ENCODE peak calls at places on chromosomes 2 and 18, in eight cellular contexts. T is endothelial cell, F is tibial nerve, A is AG10803, S is uterus, G is neural progenitor cell, J is left lung, Y is suprapubic skin. U is an unnamed sample.
A peak's percentile ranks its signal among the peaks of the same experiment; 100 is the strongest.

GRCh38 chr2:224023188-224023587 is 15.9 kb downstream of the SERPINE2 start:
- DNase-seq in J (no peak), T (no peak), S (no peak), F (no peak), Y (no peak), A (peak; percentile 79), G (no peak), U (peak; percentile 17)

GRCh38 chr2:128313076-128313836 is 5.4 kb downstream of the HS6ST1 start:
- DNase-seq in J (peak; percentile 16), T (peak; percentile 49), A (peak; percentile 55), G (no peak), S (no peak), F (no peak), Y (peak; percentile 53), U (no peak)

GRCh38 chr2:21270083-21270491 is 146.3 kb downstream of the TDRD15 start:
- DNase-seq in J (no peak), G (peak; percentile 32), S (no peak), Y (no peak), F (no peak), T (no peak), A (no peak), U (no peak)

GRCh38 chr18:33821503-33821902 is 243.5 kb downstream of the ASXL3 start:
- DNase-seq in G (no peak), J (no peak), F (no peak), S (no peak), A (peak; percentile 25), T (no peak), Y (no peak), U (peak; percentile 65)

GRCh38 chr18:46386788-46387187 is 270.2 kb downstream of the LOXHD1 start:
- DNase-seq in A (peak; percentile 30), T (no peak), G (no peak), J (no peak), F (no peak), Y (no peak), S (no peak), U (no peak)

GRCh38 chr2:72367530-72368225 is 220.0 kb upstream of the CYP26B1 start:
- DNase-seq in A (peak; percentile 97), F (peak; percentile 22), J (peak; percentile 47), G (peak; percentile 50), T (no peak), S (no peak), Y (peak; percentile 81), U (peak; percentile 98)

GRCh38 chr18:8703781-8704301 is 1.5 kb upstream of the MTCL1 start:
- DNase-seq in A (no peak), Y (no peak), S (peak; percentile 19), J (no peak), G (no peak), F (no peak), T (no peak), U (no peak)

GRCh38 chr18:27184115-27185024 is 738 bp downstream of the CHST9 start:
- DNase-seq in T (peak; percentile 15), F (no peak), Y (no peak), S (no peak), J (no peak), G (peak; percentile 49), A (no peak), U (no peak)

GRCh38 chr2:65198737-65199136 is 28.9 kb upstream of the ACTR2 start:
- DNase-seq in T (no peak), J (no peak), S (no peak), A (peak; percentile 39), G (no peak), Y (no peak), F (no peak), U (peak; percentile 11)

GRCh38 chr2:96816836-96817702 is 1.0 kb downstream of the CNNM3 start:
- DNase-seq in S (no peak), G (peak; percentile 62), J (no peak), Y (no peak), T (no peak), F (no peak), A (peak; percentile 15), U (peak; percentile 40)

GRCh38 chr2:75055820-75056675 is 97.6 kb downstream of the POLE4 start:
- DNase-seq in G (peak; percentile 73), J (no peak), A (peak; percentile 88), Y (no peak), F (no peak), S (no peak), T (no peak), U (peak; percentile 7)

GRCh38 chr18:41126541-41127235 is 828.3 kb upstream of the PIK3C3 start:
- DNase-seq in Y (no peak), J (no peak), G (no peak), F (no peak), A (peak; percentile 73), T (no peak), S (no peak), U (peak; percentile 62)

GRCh38 chr2:98487806-98488189 is 43.1 kb downstream of the INPP4A start:
- DNase-seq in T (peak; percentile 38), G (peak; percentile 31), S (no peak), J (no peak), Y (no peak), A (no peak), F (no peak), U (peak; percentile 59)

GRCh38 chr18:13530879-13531387 is 195.4 kb downstream of the FAM210A start:
- DNase-seq in S (no peak), T (peak; percentile 48), A (peak; percentile 75), F (peak; percentile 73), Y (no peak), J (peak; percentile 57), G (peak; percentile 52), U (peak; percentile 84)

GRCh38 chr2:137050949-137051348 is 285.6 kb downstream of the THSD7B start:
- DNase-seq in Y (no peak), J (no peak), T (no peak), S (no peak), F (no peak), A (peak; percentile 1), G (peak; percentile 19), U (peak; percentile 2)

GRCh38 chr2:85888020-85888744 is 608 bp downstream of the ST3GAL5 start:
- DNase-seq in F (no peak), Y (no peak), S (no peak), A (no peak), G (peak; percentile 56), J (no peak), T (peak; percentile 13), U (no peak)

GRCh38 chr2:71100195-71100964 is 29.6 kb downstream of the MCEE start:
- DNase-seq in Y (no peak), S (no peak), J (peak; percentile 60), T (peak; percentile 65), A (peak; percentile 62), G (peak; percentile 57), F (peak; percentile 38), U (peak; percentile 85)

GRCh38 chr2:238131761-238132462 is 6.6 kb upstream of the KLHL30 start:
- DNase-seq in G (no peak), F (no peak), S (no peak), A (no peak), T (no peak), J (no peak), Y (no peak), U (no peak)

GRCh38 chr2:141554810-141555209 is 576.0 kb downstream of the LRP1B start:
- DNase-seq in J (no peak), G (peak; percentile 63), S (no peak), Y (no peak), F (no peak), A (peak; percentile 37), T (peak; percentile 25), U (peak; percentile 75)
- TF ChIP-seq CTCF in J (no peak), G (peak; percentile 68), S (no peak), Y (peak; percentile 7), F (no peak), A (peak; percentile 66), T (no peak), U (peak; percentile 77)

GRCh38 chr2:219279151-219279915 is at the start of gene DNAJB2:
- DNase-seq in S (peak; percentile 99), T (peak; percentile 95), Y (peak; percentile 99), F (peak; percentile 97), J (peak; percentile 99), G (peak; percentile 98), A (peak; percentile 99), U (peak; percentile 100)
- TF ChIP-seq CTCF in S (peak; percentile 4), T (no peak), Y (no peak), F (peak; percentile 49), J (no peak), G (no peak), A (no peak), U (peak; percentile 41)

GRCh38 chr2:157194097-157194688 is 63.3 kb upstream of the GALNT5 start:
- DNase-seq in T (peak; percentile 20), S (no peak), F (peak; percentile 56), Y (no peak), G (peak; percentile 60), J (no peak), A (peak; percentile 74), U (peak; percentile 87)
- TF ChIP-seq CTCF in T (peak; percentile 56), S (peak; percentile 45), F (peak; percentile 79), Y (peak; percentile 48), G (peak; percentile 83), J (peak; percentile 57), A (peak; percentile 86), U (peak; percentile 75)

DNA sequence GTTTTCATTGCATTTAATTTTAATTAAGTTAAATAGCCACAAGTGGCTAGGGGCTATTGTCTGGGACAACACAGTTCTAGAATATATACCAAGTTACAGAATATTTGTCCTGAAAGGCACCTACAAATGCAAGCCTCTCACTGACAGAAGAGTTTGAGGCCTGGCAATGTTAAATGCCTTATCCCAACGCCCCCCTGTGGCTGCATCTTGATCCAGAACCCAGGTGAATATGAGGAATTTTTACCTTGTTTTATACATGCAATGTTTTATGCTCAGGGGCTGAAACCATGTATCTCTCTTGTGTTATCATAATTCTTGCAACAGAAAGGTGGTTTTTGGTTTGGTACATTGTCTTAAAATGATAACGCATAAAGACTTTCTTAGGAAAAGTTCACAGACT is 71.8 kb upstream of the SEC11C start:
- DNase-seq in S (no peak), J (no peak), T (peak; percentile 51), G (peak; percentile 30), A (no peak), Y (no peak), F (peak; percentile 56), U (peak; percentile 55)
- TF ChIP-seq CTCF in S (peak; percentile 21), J (no peak), T (peak; percentile 35), G (peak; percentile 49), A (peak; percentile 44), Y (no peak), F (peak; percentile 22), U (peak; percentile 71)

GRCh38 chr2:232432598-232433184 is 23.3 kb upstream of the ALPI start:
- DNase-seq in A (no peak), Y (no peak), J (no peak), T (peak; percentile 72), G (peak; percentile 45), S (no peak), F (no peak), U (no peak)
- TF ChIP-seq CTCF in A (no peak), Y (no peak), J (no peak), T (peak; percentile 22), G (peak; percentile 52), S (no peak), F (no peak), U (peak; percentile 25)

DNA sequence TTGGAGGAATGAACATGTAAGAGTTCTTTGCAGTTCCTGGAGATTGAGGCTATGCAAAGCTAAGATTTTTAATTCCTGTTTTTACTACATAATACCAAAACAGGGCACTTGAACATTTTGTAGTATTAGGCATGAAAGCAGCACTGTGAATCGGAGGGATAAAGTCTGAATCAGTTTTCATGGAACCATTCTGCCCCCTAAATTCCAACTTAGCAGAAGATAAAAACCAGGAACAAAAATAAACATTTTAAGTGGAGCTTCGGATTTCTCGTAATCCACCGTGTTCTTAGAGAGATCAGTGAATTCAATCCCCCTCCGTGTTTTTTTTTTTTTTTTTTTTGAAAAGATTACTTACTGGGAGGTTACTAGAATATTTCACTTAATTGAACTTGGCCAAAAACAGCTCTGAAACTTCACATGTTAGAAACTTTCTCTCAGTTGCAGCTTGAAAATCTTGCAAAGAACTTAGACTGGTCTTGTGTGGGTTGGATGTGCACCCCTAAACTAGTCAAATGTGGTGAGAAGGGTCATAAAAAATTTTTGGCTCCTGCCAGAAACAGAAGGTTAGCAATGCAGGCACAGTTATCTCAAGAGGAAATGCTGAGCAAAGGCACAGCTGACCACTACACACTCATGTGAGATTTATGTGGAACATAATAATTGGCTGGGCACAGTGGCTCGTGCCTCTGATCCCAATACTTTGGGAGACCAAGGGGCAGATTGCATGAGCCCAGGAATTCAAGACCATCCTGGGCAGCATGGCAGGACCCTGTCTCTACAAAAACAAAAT is 145.4 kb upstream of the RNF152 start:
- DNase-seq in J (no peak), S (no peak), T (no peak), F (no peak), G (no peak), A (peak; percentile 26), Y (no peak), U (peak; percentile 72)
- TF ChIP-seq CTCF in J (no peak), S (peak; percentile 19), T (no peak), F (no peak), G (no peak), A (peak; percentile 13), Y (no peak), U (no peak)